ENCODE peak calls at places on chromosomes 16 and 17, in four cellular contexts. C is endodermal cell, X is neural progenitor cell, G is mesendoderm. W is an unnamed sample.

GRCh38 chr16:87331241-87331801 is 14.1 kb upstream of the C16orf95 start:
- DNase-seq in X (no peak), G (no peak), C (no peak), W (no peak)

GRCh38 chr17:69492410-69493071 is 78.0 kb downstream of the MAP2K6 start:
- DNase-seq in G (peak; percentile 95), C (peak; percentile 91), X (peak; percentile 45), W (peak; percentile 92)

GRCh38 chr17:49963626-49964538 is 5.1 kb upstream of the DLX4 start:
- DNase-seq in C (peak; percentile 86), G (peak; percentile 60), X (peak; percentile 69), W (no peak)

GRCh38 chr16:8533509-8533908 is 56.8 kb downstream of the TMEM114 start:
- DNase-seq in C (no peak), G (no peak), X (no peak), W (no peak)

GRCh38 chr16:26569793-26570192 is 496.9 kb upstream of the C16orf82 start:
- DNase-seq in X (peak; percentile 64), G (peak; percentile 76), C (peak; percentile 78), W (no peak)

GRCh38 chr17:80145076-80146075 is 1.6 kb downstream of the EIF4A3 start:
- DNase-seq in X (no peak), C (no peak), G (no peak), W (no peak)

GRCh38 chr17:49687878-49688491 is 10.1 kb upstream of the SPOP start:
- DNase-seq in X (no peak), G (no peak), C (peak; percentile 42), W (peak; percentile 47)

GRCh38 chr17:19012171-19013080 is 7.9 kb upstream of the FAM83G start:
- DNase-seq in X (no peak), G (no peak), C (no peak), W (no peak)

GRCh38 chr16:67936124-67936875 is at the start of gene PSMB10:
- DNase-seq in G (peak; percentile 41), C (peak; percentile 79), X (peak; percentile 64), W (peak; percentile 73)

GRCh38 chr16:70735141-70735979 is 49.5 kb upstream of the MTSS2 start:
- DNase-seq in G (peak; percentile 83), X (peak; percentile 53), C (peak; percentile 87), W (peak; percentile 31)

GRCh38 chr16:57788252-57788841 is 13.9 kb downstream of the KIFC3 start:
- DNase-seq in G (peak; percentile 66), X (no peak), C (no peak), W (no peak)

GRCh38 chr17:64718058-64718457 is 56.0 kb upstream of the SMURF2 start:
- DNase-seq in X (no peak), G (no peak), C (no peak), W (no peak)

GRCh38 chr17:31746884-31747495 is 112.1 kb downstream of the COPRS start:
- DNase-seq in C (no peak), G (no peak), X (no peak), W (no peak)

GRCh38 chr16:10447289-10447688 is 61.4 kb downstream of the ATF7IP2 start:
- DNase-seq in G (peak; percentile 6), C (no peak), X (peak; percentile 64), W (peak; percentile 3)

GRCh38 chr16:86010680-86011141 is 111.7 kb downstream of the IRF8 start:
- DNase-seq in X (no peak), C (peak; percentile 25), G (no peak), W (no peak)

DNA sequence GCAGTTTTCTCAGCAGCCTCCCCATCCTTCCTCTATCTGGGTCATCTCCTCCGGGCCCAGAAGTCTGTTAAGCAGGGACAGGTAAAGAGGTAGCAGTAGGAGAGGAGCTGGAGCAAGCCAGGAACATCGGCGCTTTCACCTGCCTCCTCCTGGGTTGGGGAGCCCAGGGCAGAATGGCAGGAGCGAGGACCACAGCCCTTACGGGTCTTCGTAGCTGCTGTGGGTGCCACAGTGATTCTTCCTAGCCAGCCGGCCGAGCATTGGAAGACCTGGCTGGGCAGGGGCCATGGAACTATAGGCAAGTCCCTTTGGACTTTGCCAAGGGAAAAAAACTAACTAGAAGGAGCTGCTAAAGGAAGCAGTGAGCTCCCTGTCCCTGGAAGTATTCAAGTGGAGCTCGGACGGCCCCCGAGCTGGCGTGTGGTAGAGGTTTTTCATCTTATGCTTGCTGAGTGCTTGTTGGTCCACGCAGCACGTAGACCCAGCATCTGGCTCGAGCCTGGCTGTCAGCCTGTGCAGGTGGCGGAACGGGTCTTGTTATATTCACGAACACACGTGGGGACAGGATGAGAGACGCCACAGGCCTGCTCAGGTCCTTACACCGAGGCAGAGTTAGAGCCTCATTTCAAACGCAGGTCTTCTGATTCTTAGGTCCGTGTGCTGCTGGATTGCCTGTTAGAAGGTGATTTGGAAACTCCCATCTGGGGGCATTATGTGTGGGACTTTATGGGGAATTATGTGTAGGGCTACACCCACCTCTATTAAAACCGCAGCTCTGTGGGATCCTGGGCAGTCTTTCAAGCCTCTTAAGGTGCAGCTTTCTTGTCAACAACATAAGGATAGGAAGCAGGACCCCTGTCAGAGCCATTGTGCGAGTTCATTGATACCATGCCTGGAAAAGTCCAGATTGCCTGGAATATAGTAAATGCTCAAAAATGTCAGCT is 54.8 kb downstream of the OR1D5 start:
- DNase-seq in G (no peak), C (peak; percentile 38), X (no peak), W (no peak)
- H3K9ac ChIP-seq in G (no peak overlapping the region), C (no peak overlapping the region), X (no peak overlapping the region), W (no peak overlapping the region)

GRCh38 chr17:58084317-58084981 is 1.2 kb downstream of the DYNLL2 start:
- DNase-seq in G (peak; percentile 80), X (peak; percentile 54), C (peak; percentile 83), W (peak; percentile 14)

GRCh38 chr17:58083491-58084316 is 485 bp downstream of the DYNLL2 start:
- DNase-seq in G (peak; percentile 35), C (peak; percentile 72), X (peak; percentile 40), W (peak; percentile 49)

GRCh38 chr17:58081641-58082340 is 1.4 kb upstream of the DYNLL2 start:
- DNase-seq in C (peak; percentile 59), G (no peak), X (peak; percentile 78), W (no peak)

GRCh38 chr17:58082870-58083490 is at the start of gene DYNLL2:
- DNase-seq in G (peak; percentile 99), C (peak; percentile 100), X (peak; percentile 98), W (peak; percentile 91)

DNA sequence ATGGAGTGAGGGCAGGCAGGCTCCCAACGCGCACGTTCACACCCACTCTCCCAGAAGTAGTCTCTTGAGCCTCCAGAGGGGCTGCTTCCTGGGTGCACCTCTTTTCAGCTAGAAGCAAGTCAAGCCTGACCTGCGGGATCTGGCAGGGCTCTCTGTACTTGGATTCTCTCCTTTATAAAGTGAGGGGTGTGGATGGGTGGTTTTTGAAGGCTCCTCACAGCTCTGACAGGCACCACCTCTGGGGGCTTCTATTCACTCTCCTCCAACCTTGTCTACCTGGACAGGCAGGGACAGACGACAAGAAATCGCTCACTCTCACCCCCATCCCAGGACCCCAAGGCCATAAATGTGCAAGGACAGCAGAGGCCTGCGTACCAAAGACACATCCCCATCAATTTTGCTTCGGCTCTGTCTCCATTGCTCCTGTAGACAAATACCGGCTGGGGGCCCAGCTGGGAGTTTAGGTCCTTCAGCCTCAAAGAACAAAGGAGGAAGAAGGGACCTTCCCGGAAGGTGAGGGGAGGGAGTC is 814 bp upstream of the DYNLL2 start:
- DNase-seq in G (no peak), X (peak; percentile 21), C (no peak), W (no peak)
- H3K9ac ChIP-seq in G (peak overlapping the region; percentile 76), X (no peak overlapping the region), C (peak overlapping the region; percentile 54), W (peak overlapping the region; percentile 36)

GRCh38 chr16:73076291-73076959 is 28.5 kb upstream of the ZFHX3 start:
- DNase-seq in G (no peak), X (no peak), C (no peak), W (no peak)
- H3K9ac ChIP-seq in G (no peak overlapping the region), X (no peak overlapping the region), C (no peak overlapping the region), W (no peak overlapping the region)

DNA sequence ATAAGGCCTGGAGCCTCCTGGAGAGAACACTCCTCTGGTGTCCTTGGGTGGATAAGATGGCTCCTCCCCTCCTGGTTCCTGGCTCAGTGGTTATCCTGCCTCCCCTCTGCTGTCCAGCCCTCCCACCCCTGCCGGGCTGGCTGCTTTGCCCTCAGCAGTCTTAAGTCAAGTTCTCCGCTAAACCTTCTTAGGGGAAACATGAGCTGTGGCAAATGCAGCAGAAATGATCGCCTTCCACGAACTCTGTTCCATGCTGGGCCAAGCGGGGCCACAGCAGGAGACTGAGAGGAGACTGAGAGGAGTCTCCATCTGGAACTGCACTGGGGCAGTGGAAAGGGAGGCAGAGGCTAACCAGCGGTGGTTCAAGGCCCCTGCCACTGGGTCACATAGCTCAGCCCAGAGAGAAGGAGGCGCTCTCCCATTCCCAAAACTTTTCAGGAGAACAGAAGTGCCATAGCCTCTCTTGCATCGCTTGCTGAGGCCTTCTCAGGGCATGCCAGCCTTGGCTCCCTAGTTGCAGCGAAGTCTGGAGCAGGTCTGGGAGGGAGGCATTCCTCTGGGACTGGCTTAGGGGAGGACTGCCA is 26.9 kb downstream of the TNS4 start:
- DNase-seq in C (peak; percentile 76), G (no peak), X (no peak), W (no peak)
- H3K9ac ChIP-seq in C (no peak overlapping the region), G (peak overlapping the region; percentile 54), X (no peak overlapping the region), W (no peak overlapping the region)

GRCh38 chr16:89355686-89356085 is 134.7 kb downstream of the ANKRD11 start:
- DNase-seq in G (no peak), C (no peak), X (no peak), W (no peak)

GRCh38 chr16:89354325-89354724 is 136.0 kb downstream of the ANKRD11 start:
- DNase-seq in C (no peak), X (no peak), G (no peak), W (no peak)

GRCh38 chr16:89357055-89357454 is 133.3 kb downstream of the ANKRD11 start:
- DNase-seq in C (peak; percentile 83), G (peak; percentile 83), X (no peak), W (no peak)

GRCh38 chr16:89357460-89357859 is 132.9 kb downstream of the ANKRD11 start:
- DNase-seq in G (peak; percentile 67), X (peak; percentile 64), C (peak; percentile 70), W (no peak)

GRCh38 chr16:89355036-89355435 is 135.3 kb downstream of the ANKRD11 start:
- DNase-seq in C (no peak), X (no peak), G (no peak), W (no peak)
- H3K9ac ChIP-seq in C (no peak overlapping the region), X (no peak overlapping the region), G (no peak overlapping the region), W (no peak overlapping the region)